ENCODE peak calls at places on chromosomes 16 and 17, in ten cellular contexts. T is AG09309, D is fibroblast of mammary gland, L is astrocyte of the cerebellum, V is upper lobe of left lung, B is vagina, P is endothelial cell, Z is bronchial epithelial cell, U is uterus, E is type B pancreatic cell. R is an unnamed sample.

GRCh38 chr17:250487-251300 is 69.2 kb upstream of the DOC2B start:
- DNase-seq in V (no peak), B (no peak), D (no peak), E (peak), T (no peak), P (no peak), U (peak), L (no peak), Z (no peak), R (no peak)

GRCh38 chr16:56682703-56683397 is 580 bp downstream of the MT1X start:
- DNase-seq in L (no peak), U (peak), D (no peak), E (no peak), Z (no peak), B (no peak), T (no peak), P (no peak), V (no peak), R (no peak)

GRCh38 chr16:80569440-80570105 is 28.8 kb downstream of the DYNLRB2 start:
- DNase-seq in L (peak), U (no peak), D (peak), E (no peak), T (no peak), P (no peak), Z (peak), V (no peak), B (no peak), R (peak)

GRCh38 chr16:80015566-80015965 is 415.0 kb upstream of the MAF start:
- DNase-seq in L (no peak), B (no peak), D (peak), P (no peak), E (no peak), T (no peak), U (no peak), V (no peak), Z (peak), R (no peak)

GRCh38 chr17:50047488-50048126 is 8.3 kb upstream of the ITGA3 start:
- DNase-seq in T (no peak), Z (peak), V (no peak), U (no peak), B (no peak), E (no peak), L (no peak), D (peak), P (no peak), R (peak)

GRCh38 chr17:50452627-50453300 is 15.9 kb downstream of the CHAD start:
- DNase-seq in E (no peak), D (no peak), B (no peak), T (peak), Z (peak), V (peak), U (no peak), P (no peak), L (no peak), R (peak)

GRCh38 chr16:58009856-58010416 is 8.7 kb downstream of the USB1 start:
- DNase-seq in U (no peak), D (no peak), L (no peak), T (no peak), Z (no peak), E (no peak), B (no peak), V (no peak), P (no peak), R (no peak)

GRCh38 chr16:88599092-88599733 is 29.0 kb downstream of the ZC3H18 start:
- DNase-seq in L (no peak), U (no peak), P (no peak), Z (no peak), V (peak), E (no peak), D (no peak), T (no peak), B (no peak), R (no peak)

GRCh38 chr16:2455081-2455845 is 4.6 kb upstream of the TEDC2 start:
- DNase-seq in L (no peak), U (no peak), T (no peak), Z (no peak), E (no peak), D (no peak), V (no peak), P (no peak), B (no peak), R (no peak)

GRCh38 chr17:66399441-66399840 is 97.0 kb downstream of the PRKCA start:
- DNase-seq in E (no peak), T (no peak), U (no peak), D (no peak), L (no peak), B (no peak), Z (no peak), V (no peak), P (no peak), R (no peak)

GRCh38 chr17:33225509-33225908 is 67.6 kb downstream of the ASIC2 start:
- DNase-seq in V (no peak), P (no peak), D (no peak), B (no peak), Z (no peak), L (no peak), E (no peak), T (no peak), U (no peak), R (no peak)

GRCh38 chr17:45425984-45426413 is 6.7 kb downstream of the ARHGAP27 start:
- DNase-seq in B (no peak), U (no peak), T (no peak), E (no peak), D (no peak), Z (no peak), P (no peak), V (no peak), L (no peak), R (no peak)

GRCh38 chr17:49739662-49740271 is 24.2 kb downstream of the FAM117A start:
- DNase-seq in V (peak), E (no peak), D (peak), T (no peak), L (no peak), B (no peak), Z (peak), P (no peak), U (peak), R (no peak)

GRCh38 chr17:29176500-29177351 is 3.5 kb downstream of the MYO18A start:
- DNase-seq in E (no peak), U (peak), V (peak), B (no peak), D (peak), Z (peak), P (peak), T (no peak), L (no peak), R (peak)

GRCh38 chr17:9817086-9817485 is 4.8 kb downstream of the GSG1L2 start:
- DNase-seq in V (peak), L (peak), B (no peak), T (no peak), P (peak), U (no peak), E (no peak), Z (peak), D (peak), R (peak)

GRCh38 chr17:19660219-19660870 is 11.8 kb downstream of the ALDH3A2 start:
- DNase-seq in E (no peak), B (no peak), V (no peak), U (no peak), L (no peak), T (no peak), Z (peak), P (no peak), D (no peak), R (no peak)

DNA sequence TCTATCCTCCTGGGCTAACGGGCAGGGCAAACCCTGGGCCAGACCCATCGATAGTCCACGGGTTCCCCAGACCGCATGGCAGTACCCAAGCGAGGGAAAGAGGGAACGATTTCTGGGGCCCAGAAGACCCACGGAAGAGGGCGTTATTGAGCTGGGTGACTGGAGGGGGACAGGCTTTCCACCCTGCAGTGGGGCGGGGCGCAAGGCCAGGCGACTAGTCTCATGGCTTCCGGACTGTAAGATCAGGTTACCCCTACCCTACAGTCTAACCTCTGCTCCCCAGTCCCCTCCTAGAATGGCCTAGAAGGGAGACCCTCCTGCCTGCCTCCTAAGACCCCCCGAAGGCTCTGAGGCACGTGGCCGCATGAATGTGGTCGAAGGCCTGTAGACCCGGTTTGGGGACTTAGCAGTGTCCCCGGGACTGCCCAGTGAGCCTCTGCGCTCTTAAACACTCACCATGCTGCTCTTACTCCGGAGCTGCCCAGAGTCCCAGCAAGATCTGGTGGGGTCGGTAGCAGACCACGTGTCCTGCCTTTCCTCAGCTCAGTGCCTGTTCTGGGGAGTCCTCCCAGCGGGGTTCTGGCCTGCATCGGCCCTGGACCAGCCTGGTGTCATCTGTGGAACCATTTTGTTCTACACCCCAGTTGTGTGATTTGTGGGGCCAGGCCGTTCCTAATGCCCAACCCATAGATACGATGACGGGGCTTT is 13.1 kb upstream of the AURKB start:
- DNase-seq in B (no peak), V (peak), Z (peak), P (peak), E (no peak), L (no peak), U (peak), T (no peak), D (peak), R (peak)
- TF ChIP-seq CTCF in B (no peak), V (peak), Z (peak), P (no peak), E (no peak), L (peak), U (no peak), T (peak), D (peak), R (no peak)

GRCh38 chr17:48550313-48551205 is 5.7 kb upstream of the HOXB2 start:
- DNase-seq in E (no peak), U (no peak), L (no peak), P (no peak), Z (no peak), D (no peak), V (no peak), B (no peak), T (no peak), R (no peak)
- TF ChIP-seq CTCF in E (peak), U (no peak), L (peak), P (peak), Z (peak), D (no peak), V (no peak), B (no peak), T (peak), R (no peak)

GRCh38 chr17:7178973-7179316 is 225 bp downstream of the ASGR1 start:
- DNase-seq in E (no peak), D (no peak), L (no peak), V (no peak), U (no peak), T (no peak), P (no peak), B (no peak), Z (no peak), R (no peak)
- TF ChIP-seq CTCF in E (no peak), D (no peak), L (no peak), V (no peak), U (no peak), T (no peak), P (no peak), B (no peak), Z (no peak), R (no peak)

GRCh38 chr17:31112001-31112661 is 17.4 kb downstream of the NF1 start:
- DNase-seq in U (no peak), L (no peak), Z (peak), D (peak), B (no peak), P (no peak), V (no peak), E (no peak), T (no peak), R (no peak)
- TF ChIP-seq CTCF in U (no peak), L (no peak), Z (no peak), D (no peak), B (no peak), P (no peak), V (no peak), E (no peak), T (no peak), R (no peak)

GRCh38 chr16:87391324-87391949 is 699 bp upstream of the MAP1LC3B start:
- DNase-seq in E (no peak), P (peak), D (peak), Z (no peak), L (no peak), T (no peak), V (peak), U (peak), B (no peak), R (no peak)

GRCh38 chr16:87391950-87392822 is at the start of gene MAP1LC3B:
- DNase-seq in U (peak), V (peak), Z (peak), L (peak), P (peak), B (no peak), D (peak), T (peak), E (peak), R (peak)

GRCh38 chr16:87395181-87395842 is 3.2 kb downstream of the MAP1LC3B start:
- DNase-seq in V (no peak), U (no peak), T (no peak), Z (no peak), B (no peak), D (no peak), E (no peak), L (no peak), P (no peak), R (no peak)

GRCh38 chr16:87393680-87394055 is 1.5 kb downstream of the MAP1LC3B start:
- DNase-seq in V (no peak), P (no peak), E (no peak), B (no peak), T (no peak), L (no peak), Z (no peak), D (no peak), U (no peak), R (no peak)

GRCh38 chr16:87392823-87393679 is 915 bp downstream of the MAP1LC3B start:
- DNase-seq in T (no peak), D (peak), Z (peak), L (no peak), P (peak), B (no peak), V (peak), U (peak), E (no peak), R (peak)
- TF ChIP-seq CTCF in T (peak), D (peak), Z (no peak), L (peak), P (no peak), B (no peak), V (peak), U (peak), E (peak), R (peak)

GRCh38 chr17:75652341-75652740 is 14.6 kb downstream of the RECQL5 start:
- DNase-seq in T (no peak), P (no peak), B (no peak), L (no peak), D (no peak), Z (no peak), U (no peak), V (no peak), E (no peak), R (no peak)

GRCh38 chr17:75658237-75658636 is 8.7 kb downstream of the RECQL5 start:
- DNase-seq in B (no peak), E (no peak), U (no peak), V (no peak), L (no peak), T (no peak), P (no peak), D (no peak), Z (no peak), R (no peak)

GRCh38 chr17:75652934-75653549 is 13.9 kb downstream of the RECQL5 start:
- DNase-seq in B (no peak), V (no peak), L (peak), U (no peak), T (no peak), E (no peak), P (peak), Z (peak), D (peak), R (peak)

GRCh38 chr17:75650874-75651273 is 16.1 kb downstream of the RECQL5 start:
- DNase-seq in L (no peak), D (no peak), V (no peak), T (no peak), Z (no peak), P (no peak), U (no peak), B (no peak), E (no peak), R (no peak)

DNA sequence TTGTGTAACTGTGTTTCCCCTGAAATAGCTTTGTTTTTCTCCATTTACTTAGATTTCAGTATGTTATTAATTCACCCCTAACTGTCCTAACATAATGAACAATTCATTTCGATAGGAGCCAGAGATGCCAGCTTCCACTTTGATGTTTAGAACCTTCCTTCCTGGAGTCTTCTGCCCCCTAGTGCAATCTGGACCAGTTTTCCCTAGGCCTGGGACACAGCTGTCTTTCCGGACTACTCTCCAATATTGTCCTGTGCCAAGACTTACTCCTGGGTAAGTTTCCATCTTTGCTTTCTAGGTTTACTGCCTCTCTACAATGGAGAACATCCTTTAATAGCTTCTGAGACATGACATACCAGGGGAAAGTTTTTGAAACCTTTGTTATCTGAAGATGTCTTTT is 12.8 kb downstream of the RECQL5 start:
- DNase-seq in E (no peak), D (peak), U (no peak), L (no peak), B (no peak), Z (no peak), P (no peak), T (no peak), V (no peak), R (no peak)
- TF ChIP-seq CTCF in E (peak), D (peak), U (no peak), L (no peak), B (no peak), Z (peak), P (no peak), T (peak), V (no peak), R (peak)

GRCh38 chr17:75524971-75525805 is at the start of gene LLGL2:
- DNase-seq in E (peak), D (no peak), T (no peak), L (no peak), B (no peak), V (peak), U (peak), P (peak), Z (peak), R (peak)

GRCh38 chr17:75524269-75524970 is 1.1 kb upstream of the LLGL2 start:
- DNase-seq in E (no peak), Z (no peak), L (no peak), T (no peak), V (no peak), D (no peak), U (no peak), P (no peak), B (no peak), R (no peak)

GRCh38 chr17:75523647-75524046 is 1.9 kb upstream of the LLGL2 start:
- DNase-seq in P (no peak), Z (no peak), T (no peak), D (no peak), V (no peak), U (no peak), E (no peak), L (no peak), B (no peak), R (no peak)

GRCh38 chr17:75526555-75527270 is 1.2 kb downstream of the LLGL2 start:
- DNase-seq in U (no peak), L (no peak), E (no peak), T (no peak), V (no peak), D (no peak), B (no peak), P (no peak), Z (no peak), R (no peak)

DNA sequence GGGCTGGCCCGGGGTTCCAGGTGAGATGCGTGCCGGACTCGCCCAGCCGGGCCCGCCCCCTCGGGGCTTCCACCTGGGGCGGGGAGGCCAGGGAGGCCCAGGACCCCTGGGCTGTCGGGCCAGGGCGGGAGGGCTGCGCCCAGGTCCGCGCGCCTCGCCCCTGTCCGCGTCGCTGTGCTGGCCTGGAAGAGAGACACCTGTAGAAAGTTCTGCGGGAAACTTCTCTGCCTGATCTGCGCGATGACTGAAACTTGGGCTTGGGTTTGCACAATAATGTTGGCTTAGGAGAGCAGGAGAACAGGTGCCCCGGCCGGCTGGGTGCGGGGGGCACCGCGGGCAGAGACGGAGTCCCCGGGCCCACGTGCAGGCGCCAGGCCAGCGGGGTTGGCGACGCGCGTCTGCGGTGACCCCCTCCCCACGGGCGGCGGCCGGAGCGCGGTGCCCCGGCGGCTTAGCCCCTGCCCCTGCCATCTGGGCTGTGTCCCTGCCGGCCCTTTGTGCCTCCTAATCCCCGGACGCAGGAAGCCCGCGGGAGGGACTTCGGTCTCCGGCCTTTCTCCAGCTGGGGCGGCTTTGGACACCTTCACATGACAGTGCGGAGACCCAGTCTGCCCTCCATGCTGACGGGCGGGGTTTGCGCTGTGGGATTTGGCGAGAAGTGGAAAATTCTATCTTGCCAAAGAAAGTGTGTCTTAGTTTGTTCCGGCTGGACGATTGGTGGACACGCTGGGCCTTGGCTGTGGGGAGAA is 483 bp downstream of the LLGL2 start:
- DNase-seq in V (no peak), P (no peak), Z (no peak), B (no peak), D (no peak), L (no peak), T (no peak), U (no peak), E (no peak), R (no peak)
- TF ChIP-seq CTCF in V (no peak), P (no peak), Z (no peak), B (no peak), D (no peak), L (no peak), T (no peak), U (no peak), E (no peak), R (no peak)